ENCODE peak calls at places on chromosomes 5 and 9, in seven cellular contexts. U, R, G, V, Q, A and N are unnamed samples.

GRCh38 chr9:127629468-127630081 is 17.5 kb downstream of the STXBP1 start:
- DNase-seq in R (no peak), V (no peak), U (no peak), A (no peak), G (no peak), Q (no peak), N (no peak)

GRCh38 chr5:77272206-77272605 is 61.7 kb downstream of the PDE8B start:
- DNase-seq in A (no peak), V (no peak), G (no peak), U (no peak), Q (no peak), R (no peak), N (no peak)

GRCh38 chr9:127567119-127567897 is 44.8 kb upstream of the STXBP1 start:
- DNase-seq in A (no peak), G (peak), V (no peak), R (peak), U (no peak), Q (no peak), N (no peak)

GRCh38 chr9:135255033-135255842 is 167.8 kb downstream of the OLFM1 start:
- DNase-seq in A (no peak), G (peak), V (no peak), U (no peak), Q (no peak), R (no peak), N (peak)

GRCh38 chr9:111038336-111039202 is at the start of gene LPAR1:
- DNase-seq in V (no peak), G (peak), A (no peak), U (peak), Q (peak), R (peak), N (peak)

GRCh38 chr5:178331491-178331981 is 98.9 kb upstream of the PHYKPL start:
- DNase-seq in R (no peak), U (no peak), A (no peak), V (no peak), G (peak), Q (no peak), N (peak)

GRCh38 chr5:172223901-172224873 is 30.2 kb downstream of the EFCAB9 start:
- DNase-seq in A (no peak), Q (no peak), R (no peak), U (no peak), G (no peak), V (no peak), N (no peak)

GRCh38 chr9:88041447-88041846 is 67.1 kb upstream of the CDK20 start:
- DNase-seq in A (no peak), R (no peak), U (no peak), V (no peak), G (no peak), Q (no peak), N (no peak)

GRCh38 chr5:150053231-150053626 is 33.1 kb downstream of the CSF1R start:
- DNase-seq in U (no peak), V (no peak), G (no peak), Q (peak), A (peak), R (no peak), N (no peak)

GRCh38 chr5:95162231-95162992 is 122.5 kb downstream of the MCTP1 start:
- DNase-seq in G (no peak), R (no peak), A (no peak), V (no peak), Q (no peak), U (no peak), N (no peak)

GRCh38 chr9:115594551-115594950 is 476.6 kb upstream of the TNC start:
- DNase-seq in A (no peak), Q (no peak), R (no peak), U (no peak), G (no peak), V (no peak), N (no peak)

GRCh38 chr9:112112519-112112918 is 62.6 kb downstream of the SUSD1 start:
- DNase-seq in Q (no peak), A (peak), G (no peak), U (peak), V (peak), R (no peak), N (no peak)

GRCh38 chr5:139676951-139677367 is 28.8 kb downstream of the CXXC5 start:
- DNase-seq in U (no peak), A (no peak), G (peak), Q (no peak), V (no peak), R (peak), N (no peak)

GRCh38 chr5:139014726-139015125 is 139.6 kb upstream of the LRRTM2 start:
- DNase-seq in R (no peak), A (peak), V (peak), G (no peak), Q (no peak), U (no peak), N (no peak)

GRCh38 chr9:96004384-96004783 is 128.9 kb downstream of the ERCC6L2 start:
- DNase-seq in R (no peak), A (no peak), U (no peak), V (no peak), Q (no peak), G (no peak), N (no peak)

GRCh38 chr9:136411358-136411757 is 900 bp downstream of the PMPCA start:
- DNase-seq in V (no peak), G (no peak), R (no peak), A (no peak), Q (no peak), U (no peak), N (no peak)

GRCh38 chr5:134524826-134525686 is at the start of gene JADE2:
- DNase-seq in U (no peak), V (peak), G (peak), Q (peak), R (peak), A (no peak), N (no peak)

GRCh38 chr5:168931638-168932345 is 352.6 kb upstream of the PANK3 start:
- DNase-seq in R (no peak), Q (no peak), G (no peak), A (no peak), U (no peak), V (no peak), N (no peak)

GRCh38 chr9:136087741-136088480 is 7.2 kb downstream of the NACC2 start:
- DNase-seq in A (no peak), G (peak), R (no peak), U (no peak), V (no peak), Q (no peak), N (peak)

GRCh38 chr5:95369796-95370195 is 21.4 kb upstream of the FAM81B start:
- DNase-seq in R (no peak), V (no peak), A (no peak), U (no peak), G (no peak), Q (no peak), N (no peak)

GRCh38 chr9:78215706-78216105 is 20.2 kb upstream of the CEP78 start:
- DNase-seq in U (no peak), R (no peak), A (no peak), G (no peak), Q (no peak), V (no peak), N (no peak)

GRCh38 chr5:39214912-39215709 is 4.3 kb downstream of the FYB1 start:
- DNase-seq in G (no peak), U (no peak), V (no peak), Q (no peak), A (no peak), R (no peak), N (no peak)

GRCh38 chr5:95401601-95402000 is 10.4 kb downstream of the FAM81B start:
- DNase-seq in A (no peak), Q (no peak), R (no peak), G (no peak), V (no peak), U (no peak), N (no peak)

GRCh38 chr5:6856658-6857057 is 143.4 kb downstream of the TENT4A start:
- DNase-seq in U (no peak), Q (no peak), R (no peak), G (no peak), A (no peak), V (no peak), N (no peak)

GRCh38 chr9:27565669-27566068 is 7.6 kb downstream of the C9orf72 start:
- DNase-seq in A (no peak), G (no peak), U (no peak), R (no peak), Q (no peak), V (no peak), N (no peak)

GRCh38 chr5:150132740-150133139 is 22.9 kb downstream of the PDGFRB start:
- DNase-seq in G (peak), U (no peak), A (no peak), R (no peak), Q (no peak), V (no peak), N (no peak)

GRCh38 chr5:148469446-148470062 is 85.8 kb downstream of the FBXO38 start:
- DNase-seq in Q (no peak), A (peak), G (no peak), U (no peak), R (no peak), V (no peak), N (no peak)

GRCh38 chr9:95650720-95651119 is 133.9 kb upstream of the PTCH1 start:
- DNase-seq in V (no peak), G (no peak), R (no peak), U (no peak), Q (no peak), A (no peak), N (no peak)

GRCh38 chr5:36252722-36253340 is 11.1 kb upstream of the NADK2 start:
- DNase-seq in G (no peak), A (no peak), V (no peak), U (no peak), R (no peak), Q (no peak), N (no peak)

GRCh38 chr5:65769539-65769938 is 47.5 kb downstream of the NLN start:
- DNase-seq in U (peak), A (peak), Q (no peak), R (no peak), V (peak), G (no peak), N (no peak)

GRCh38 chr5:11477786-11478185 is 426.5 kb downstream of the CTNND2 start:
- DNase-seq in V (no peak), A (no peak), G (no peak), Q (no peak), R (no peak), U (no peak), N (no peak)

GRCh38 chr5:109455598-109456096 is 45.9 kb upstream of the PJA2 start:
- DNase-seq in Q (peak), U (peak), V (peak), A (peak), R (no peak), G (no peak), N (no peak)

GRCh38 chr5:176876506-176877431 is 22.4 kb downstream of the HK3 start:
- DNase-seq in U (no peak), G (no peak), V (no peak), R (no peak), A (no peak), Q (no peak), N (no peak)

GRCh38 chr5:150515446-150515845 is 7.5 kb downstream of the NDST1 start:
- DNase-seq in R (no peak), U (no peak), G (no peak), V (no peak), Q (no peak), A (no peak), N (no peak)

GRCh38 chr5:42636425-42636824 is 120.2 kb upstream of the CCDC152 start:
- DNase-seq in V (no peak), A (no peak), G (no peak), U (peak), R (no peak), Q (no peak), N (no peak)

GRCh38 chr5:34658023-34658422 is 1.9 kb downstream of the RAI14 start:
- DNase-seq in U (no peak), G (no peak), Q (no peak), R (no peak), V (peak), A (no peak), N (no peak)
- TF ChIP-seq CTCF in U (no peak), G (no peak), Q (no peak), R (no peak), V (peak), A (peak), N (no peak)

GRCh38 chr5:79581535-79581934 is 30.7 kb upstream of the TENT2 start:
- DNase-seq in Q (no peak), G (no peak), R (no peak), A (no peak), V (no peak), U (no peak), N (no peak)

GRCh38 chr5:79576606-79577289 is 35.5 kb upstream of the TENT2 start:
- DNase-seq in A (no peak), R (no peak), U (no peak), V (no peak), G (no peak), Q (no peak), N (no peak)

GRCh38 chr5:79582186-79582585 is 30.1 kb upstream of the TENT2 start:
- DNase-seq in A (no peak), U (no peak), V (no peak), R (no peak), G (no peak), Q (no peak), N (no peak)

GRCh38 chr5:79577693-79578092 is 34.5 kb upstream of the TENT2 start:
- DNase-seq in A (no peak), U (no peak), G (no peak), Q (no peak), V (no peak), R (no peak), N (no peak)

DNA sequence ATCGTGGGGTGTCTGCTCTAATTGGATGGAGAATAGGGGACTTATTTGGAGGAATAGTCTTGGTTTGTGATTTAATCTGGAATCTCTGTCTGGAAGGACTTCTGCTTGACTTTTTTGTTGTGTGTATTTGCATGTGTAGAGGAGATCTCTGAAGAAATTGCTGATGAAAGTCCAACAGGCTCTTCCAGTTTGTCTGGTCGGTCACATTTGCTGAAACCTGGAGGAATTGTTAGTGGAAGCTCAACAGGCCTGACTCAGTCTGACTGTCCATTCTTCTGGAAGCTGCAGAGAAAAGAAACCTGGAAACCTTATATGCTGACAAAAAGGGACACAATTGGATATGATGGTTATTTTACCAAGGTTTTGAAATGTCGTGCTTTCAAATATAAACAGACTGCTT is 33.4 kb upstream of the TENT2 start:
- DNase-seq in R (no peak), G (no peak), U (no peak), Q (no peak), V (no peak), A (no peak), N (no peak)
- TF ChIP-seq CTCF in R (no peak), G (no peak), U (no peak), Q (no peak), V (no peak), A (no peak), N (no peak)

GRCh38 chr9:37902131-37902530 is 1.8 kb downstream of the SLC25A51 start:
- DNase-seq in U (no peak), Q (no peak), V (no peak), G (no peak), R (no peak), A (no peak), N (no peak)
- TF ChIP-seq CTCF in U (no peak), Q (no peak), V (no peak), G (no peak), R (no peak), A (no peak), N (no peak)

GRCh38 chr5:128536229-128536860 is 1.7 kb downstream of the FBN2 start:
- DNase-seq in Q (no peak), A (no peak), U (no peak), G (no peak), R (peak), V (no peak), N (no peak)
- TF ChIP-seq CTCF in Q (no peak), A (no peak), U (no peak), G (no peak), R (no peak), V (no peak), N (no peak)

GRCh38 chr9:17216011-17216410 is 81.2 kb downstream of the CNTLN start:
- DNase-seq in U (no peak), G (no peak), V (no peak), A (no peak), Q (no peak), R (no peak), N (no peak)

GRCh38 chr9:17222932-17223331 is 88.1 kb downstream of the CNTLN start:
- DNase-seq in G (no peak), R (no peak), V (no peak), A (no peak), Q (no peak), U (no peak), N (no peak)

GRCh38 chr9:17219261-17219660 is 84.4 kb downstream of the CNTLN start:
- DNase-seq in G (no peak), V (peak), U (no peak), R (no peak), Q (no peak), A (no peak), N (no peak)
- TF ChIP-seq CTCF in G (no peak), V (peak), U (no peak), R (no peak), Q (no peak), A (peak), N (peak)